ENCODE peak calls at places on chromosome 13, in eight cellular contexts. One of them, this sample, is unnamed.

GRCh38 chr13:33545492-33545891 is 259.9 kb upstream of the STARD13 start:
- DNase-seq in Peyer's patch: no peak
- DNase-seq in psoas muscle: no peak
- DNase-seq in fibroblast of pulmonary artery: no peak
- DNase-seq in pancreas: no peak
- DNase-seq in cardiac fibroblast: no peak
- DNase-seq in heart right ventricle: no peak
- DNase-seq in adipocyte: no peak
- DNase-seq in this sample: no peak

GRCh38 chr13:113633485-113633873 is 24.5 kb downstream of the ATP4B start:
- DNase-seq in Peyer's patch: no peak
- DNase-seq in psoas muscle: peak
- DNase-seq in fibroblast of pulmonary artery: no peak
- DNase-seq in pancreas: no peak
- DNase-seq in cardiac fibroblast: no peak
- DNase-seq in heart right ventricle: no peak
- DNase-seq in adipocyte: no peak
- DNase-seq in this sample: no peak

GRCh38 chr13:110713981-110714797 is 689 bp downstream of the ING1 start:
- DNase-seq in Peyer's patch: peak
- DNase-seq in psoas muscle: peak
- DNase-seq in fibroblast of pulmonary artery: peak
- DNase-seq in pancreas: peak
- DNase-seq in cardiac fibroblast: peak
- DNase-seq in heart right ventricle: peak
- DNase-seq in adipocyte: peak
- DNase-seq in this sample: peak

GRCh38 chr13:29562762-29563161 is 32.7 kb downstream of the SLC7A1 start:
- DNase-seq in Peyer's patch: no peak
- DNase-seq in psoas muscle: no peak
- DNase-seq in fibroblast of pulmonary artery: no peak
- DNase-seq in pancreas: no peak
- DNase-seq in cardiac fibroblast: no peak
- DNase-seq in heart right ventricle: no peak
- DNase-seq in adipocyte: no peak
- DNase-seq in this sample: no peak

GRCh38 chr13:42992585-42993122 is 613 bp upstream of the EPSTI1 start:
- DNase-seq in Peyer's patch: no peak
- DNase-seq in psoas muscle: no peak
- DNase-seq in fibroblast of pulmonary artery: no peak
- DNase-seq in pancreas: no peak
- DNase-seq in cardiac fibroblast: no peak
- DNase-seq in heart right ventricle: no peak
- DNase-seq in adipocyte: no peak
- DNase-seq in this sample: no peak

GRCh38 chr13:93861818-93862217 is 617.7 kb downstream of the DCT start:
- DNase-seq in Peyer's patch: no peak
- DNase-seq in psoas muscle: no peak
- DNase-seq in fibroblast of pulmonary artery: peak
- DNase-seq in pancreas: no peak
- DNase-seq in cardiac fibroblast: peak
- DNase-seq in heart right ventricle: no peak
- DNase-seq in adipocyte: peak
- DNase-seq in this sample: no peak

GRCh38 chr13:94298346-94298745 is 181.1 kb downstream of the DCT start:
- DNase-seq in Peyer's patch: no peak
- DNase-seq in psoas muscle: no peak
- DNase-seq in fibroblast of pulmonary artery: no peak
- DNase-seq in pancreas: no peak
- DNase-seq in cardiac fibroblast: no peak
- DNase-seq in heart right ventricle: no peak
- DNase-seq in adipocyte: no peak
- DNase-seq in this sample: no peak

GRCh38 chr13:91078093-91078679 is 269.3 kb upstream of the MIR17HG start:
- DNase-seq in Peyer's patch: no peak
- DNase-seq in psoas muscle: no peak
- DNase-seq in fibroblast of pulmonary artery: peak
- DNase-seq in pancreas: no peak
- DNase-seq in cardiac fibroblast: peak
- DNase-seq in heart right ventricle: no peak
- DNase-seq in adipocyte: peak
- DNase-seq in this sample: no peak

GRCh38 chr13:76425930-76426329 is 460.3 kb downstream of the KCTD12 start:
- DNase-seq in Peyer's patch: no peak
- DNase-seq in psoas muscle: no peak
- DNase-seq in fibroblast of pulmonary artery: peak
- DNase-seq in pancreas: no peak
- DNase-seq in cardiac fibroblast: peak
- DNase-seq in heart right ventricle: no peak
- DNase-seq in adipocyte: peak
- DNase-seq in this sample: no peak

GRCh38 chr13:99297330-99297729 is 9.9 kb downstream of the GPR183 start:
- DNase-seq in Peyer's patch: no peak
- DNase-seq in psoas muscle: no peak
- DNase-seq in fibroblast of pulmonary artery: no peak
- DNase-seq in pancreas: no peak
- DNase-seq in cardiac fibroblast: no peak
- DNase-seq in heart right ventricle: no peak
- DNase-seq in adipocyte: no peak
- DNase-seq in this sample: no peak

GRCh38 chr13:114142640-114143490 is 10.4 kb upstream of the RASA3 start:
- DNase-seq in Peyer's patch: peak
- DNase-seq in psoas muscle: peak
- DNase-seq in fibroblast of pulmonary artery: no peak
- DNase-seq in pancreas: peak
- DNase-seq in cardiac fibroblast: no peak
- DNase-seq in heart right ventricle: no peak
- DNase-seq in adipocyte: no peak
- DNase-seq in this sample: no peak

DNA sequence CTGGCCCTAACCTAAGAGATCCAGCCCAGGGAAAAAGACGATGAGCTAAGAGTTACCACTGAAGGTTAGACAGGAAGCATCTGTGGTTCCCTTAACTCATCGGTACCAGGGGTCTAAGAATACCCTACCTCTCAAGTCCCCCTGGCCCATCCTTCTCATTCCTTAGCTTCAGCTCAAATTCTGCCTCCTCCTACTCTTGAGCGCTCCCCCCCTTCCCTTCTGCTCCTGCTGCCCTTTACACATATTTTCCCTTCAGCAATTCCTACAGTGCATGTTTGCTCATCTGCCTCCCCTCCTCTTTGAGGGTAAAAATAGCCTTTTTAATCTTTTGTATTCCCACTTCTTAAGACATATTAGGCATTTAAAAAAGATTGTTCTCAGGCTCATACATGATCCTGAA is 33.2 kb downstream of the LNX2 start:
- DNase-seq in Peyer's patch: no peak
- DNase-seq in psoas muscle: no peak
- DNase-seq in fibroblast of pulmonary artery: no peak
- DNase-seq in pancreas: no peak
- DNase-seq in cardiac fibroblast: no peak
- DNase-seq in heart right ventricle: no peak
- DNase-seq in adipocyte: no peak
- DNase-seq in this sample: no peak
- H3K4me3 ChIP-seq in Peyer's patch: no peak
- H3K4me3 ChIP-seq in psoas muscle: no peak
- H3K4me3 ChIP-seq in fibroblast of pulmonary artery: no peak
- H3K4me3 ChIP-seq in pancreas: no peak
- H3K4me3 ChIP-seq in cardiac fibroblast: no peak
- H3K4me3 ChIP-seq in heart right ventricle: no peak
- H3K4me3 ChIP-seq in adipocyte: no peak
- H3K4me3 ChIP-seq in this sample: no peak

GRCh38 chr13:103883152-103883551 is 816.9 kb upstream of the SLC10A2 start:
- DNase-seq in Peyer's patch: peak
- DNase-seq in psoas muscle: peak
- DNase-seq in fibroblast of pulmonary artery: peak
- DNase-seq in pancreas: peak
- DNase-seq in cardiac fibroblast: peak
- DNase-seq in heart right ventricle: peak
- DNase-seq in adipocyte: peak
- DNase-seq in this sample: peak
- H3K4me3 ChIP-seq in Peyer's patch: no peak
- H3K4me3 ChIP-seq in psoas muscle: peak
- H3K4me3 ChIP-seq in fibroblast of pulmonary artery: peak
- H3K4me3 ChIP-seq in pancreas: no peak
- H3K4me3 ChIP-seq in cardiac fibroblast: no peak
- H3K4me3 ChIP-seq in heart right ventricle: no peak
- H3K4me3 ChIP-seq in adipocyte: peak
- H3K4me3 ChIP-seq in this sample: no peak

GRCh38 chr13:49220856-49221614 is 897 bp downstream of the MLNR start:
- DNase-seq in Peyer's patch: no peak
- DNase-seq in psoas muscle: no peak
- DNase-seq in fibroblast of pulmonary artery: no peak
- DNase-seq in pancreas: no peak
- DNase-seq in cardiac fibroblast: peak
- DNase-seq in heart right ventricle: peak
- DNase-seq in adipocyte: no peak
- DNase-seq in this sample: no peak
- H3K4me3 ChIP-seq in Peyer's patch: peak
- H3K4me3 ChIP-seq in psoas muscle: peak
- H3K4me3 ChIP-seq in fibroblast of pulmonary artery: no peak
- H3K4me3 ChIP-seq in pancreas: no peak
- H3K4me3 ChIP-seq in cardiac fibroblast: no peak
- H3K4me3 ChIP-seq in heart right ventricle: peak
- H3K4me3 ChIP-seq in adipocyte: peak
- H3K4me3 ChIP-seq in this sample: no peak

DNA sequence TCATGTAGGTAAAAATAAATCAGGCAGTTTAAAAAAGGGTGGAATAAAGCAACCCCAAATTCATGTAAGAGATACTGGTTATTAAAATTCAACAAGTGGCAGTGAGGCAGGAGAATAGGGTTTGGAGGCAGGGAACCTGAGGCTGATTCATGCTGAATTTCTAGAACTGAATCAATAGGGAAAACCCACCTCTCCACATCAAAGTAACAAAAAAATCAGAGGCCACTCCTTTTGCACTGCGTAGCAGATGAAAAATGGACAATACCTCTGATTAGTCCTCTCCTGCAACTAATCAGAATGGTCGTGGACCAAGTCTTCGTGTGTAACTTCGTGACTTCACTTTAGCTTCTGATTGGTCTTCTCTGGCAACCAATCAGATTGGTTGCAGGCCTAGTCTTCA is 1548.5 kb upstream of the SLC10A2 start:
- DNase-seq in Peyer's patch: no peak
- DNase-seq in psoas muscle: no peak
- DNase-seq in fibroblast of pulmonary artery: no peak
- DNase-seq in pancreas: no peak
- DNase-seq in cardiac fibroblast: no peak
- DNase-seq in heart right ventricle: no peak
- DNase-seq in adipocyte: no peak
- DNase-seq in this sample: no peak
- H3K4me3 ChIP-seq in Peyer's patch: no peak
- H3K4me3 ChIP-seq in psoas muscle: no peak
- H3K4me3 ChIP-seq in fibroblast of pulmonary artery: no peak
- H3K4me3 ChIP-seq in pancreas: no peak
- H3K4me3 ChIP-seq in cardiac fibroblast: no peak
- H3K4me3 ChIP-seq in heart right ventricle: no peak
- H3K4me3 ChIP-seq in adipocyte: no peak
- H3K4me3 ChIP-seq in this sample: no peak

DNA sequence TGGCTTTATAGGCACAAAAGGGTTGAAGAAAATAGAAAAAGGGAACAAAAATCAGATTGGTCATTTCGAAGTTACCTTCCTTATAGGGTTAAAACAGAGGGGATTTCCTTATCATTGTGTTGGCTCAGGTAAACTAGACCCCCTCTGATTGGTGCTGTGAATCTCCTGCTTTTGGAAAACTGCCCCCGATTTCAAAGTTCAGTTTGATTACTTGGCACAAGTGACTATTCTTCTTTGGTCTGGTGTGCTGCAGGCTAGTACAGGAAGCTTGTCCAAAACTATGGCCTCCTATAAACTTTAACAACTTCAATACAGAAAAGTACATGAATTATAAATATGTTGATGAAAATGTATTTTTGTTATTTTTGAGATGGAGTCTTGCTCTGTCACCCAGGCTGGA is 13.9 kb upstream of the TPTE2 start:
- DNase-seq in Peyer's patch: no peak
- DNase-seq in psoas muscle: no peak
- DNase-seq in fibroblast of pulmonary artery: no peak
- DNase-seq in pancreas: no peak
- DNase-seq in cardiac fibroblast: no peak
- DNase-seq in heart right ventricle: no peak
- DNase-seq in adipocyte: no peak
- DNase-seq in this sample: no peak
- H3K4me3 ChIP-seq in Peyer's patch: no peak
- H3K4me3 ChIP-seq in psoas muscle: no peak
- H3K4me3 ChIP-seq in fibroblast of pulmonary artery: no peak
- H3K4me3 ChIP-seq in pancreas: no peak
- H3K4me3 ChIP-seq in cardiac fibroblast: no peak
- H3K4me3 ChIP-seq in heart right ventricle: no peak
- H3K4me3 ChIP-seq in adipocyte: no peak
- H3K4me3 ChIP-seq in this sample: no peak

DNA sequence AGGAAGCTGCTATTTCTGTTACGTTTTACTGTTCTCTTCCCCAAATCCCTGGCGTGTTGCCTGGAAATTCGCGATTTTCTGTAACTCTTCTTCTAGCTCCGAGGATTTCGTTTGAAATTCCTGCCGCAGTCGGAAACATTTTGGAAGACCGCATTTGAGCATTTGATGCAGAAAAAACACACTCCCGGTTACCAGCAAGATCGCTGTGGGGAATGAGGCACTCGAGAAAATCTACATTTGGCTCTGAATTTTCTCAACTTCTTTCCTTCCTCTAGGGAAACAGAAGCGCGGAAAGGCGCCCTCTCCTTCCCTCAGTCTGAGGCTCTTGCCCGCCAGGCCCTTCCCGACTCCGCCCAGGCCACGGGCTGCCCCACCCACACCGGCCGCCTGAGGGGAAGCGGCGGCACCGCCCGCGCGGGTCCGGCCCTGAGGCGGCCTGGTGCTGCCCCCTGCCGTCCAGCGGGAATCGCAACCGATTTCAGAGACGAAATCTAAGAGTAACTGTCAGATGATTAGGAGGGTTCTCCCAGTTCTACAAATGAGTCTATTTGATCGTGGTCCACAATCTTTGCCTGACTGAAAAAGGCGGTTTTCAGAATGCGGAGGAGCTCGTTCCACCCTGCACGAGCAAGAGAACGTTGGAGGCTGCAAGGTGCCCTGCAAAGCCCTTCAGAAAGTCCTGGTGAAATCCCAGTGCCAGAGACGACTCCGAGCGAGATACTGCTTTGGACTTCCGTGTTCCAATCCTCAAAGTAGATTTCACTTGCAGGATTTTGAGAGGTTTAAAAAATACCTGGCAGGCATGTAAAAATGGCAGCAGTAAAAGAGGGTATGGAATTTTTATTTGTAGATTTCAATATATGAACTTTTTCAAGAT is 18.4 kb upstream of the TUBGCP3 start:
- DNase-seq in Peyer's patch: peak
- DNase-seq in psoas muscle: peak
- DNase-seq in fibroblast of pulmonary artery: peak
- DNase-seq in pancreas: peak
- DNase-seq in cardiac fibroblast: peak
- DNase-seq in heart right ventricle: peak
- DNase-seq in adipocyte: peak
- DNase-seq in this sample: peak
- H3K4me3 ChIP-seq in Peyer's patch: peak
- H3K4me3 ChIP-seq in psoas muscle: peak
- H3K4me3 ChIP-seq in fibroblast of pulmonary artery: peak
- H3K4me3 ChIP-seq in pancreas: peak
- H3K4me3 ChIP-seq in cardiac fibroblast: peak
- H3K4me3 ChIP-seq in heart right ventricle: peak
- H3K4me3 ChIP-seq in adipocyte: peak
- H3K4me3 ChIP-seq in this sample: peak